ENCODE peak calls at places on chromosomes 4 and X, in six cellular contexts. K, M, P, D, R and J are unnamed samples.

GRCh38 chr4:56316011-56316650 is 71.2 kb downstream of the AASDH start:
- DNase-seq in K (no peak), M (no peak), P (no peak), D (no peak), R (no peak), J (no peak)

GRCh38 chrX:110318664-110318968 is 731 bp upstream of the AMMECR1 start:
- DNase-seq in K (peak), M (peak), P (no peak), D (no peak), R (no peak), J (no peak)

GRCh38 chr4:125322363-125322730 is 7.6 kb downstream of the FAT4 start:
- DNase-seq in K (peak), M (no peak), P (no peak), D (no peak), R (no peak), J (no peak)

GRCh38 chr4:168380290-168380689 is 61.7 kb upstream of the DDX60 start:
- DNase-seq in K (no peak), M (no peak), P (no peak), D (no peak), R (no peak), J (peak)

GRCh38 chr4:16667464-16667863 is 231.0 kb downstream of the LDB2 start:
- DNase-seq in K (no peak), M (no peak), P (no peak), D (no peak), R (no peak), J (no peak)

GRCh38 chr4:1309261-1310010 is 19.7 kb downstream of the MAEA start:
- DNase-seq in K (peak), M (no peak), P (peak), D (peak), R (peak), J (no peak)

GRCh38 chr4:57442834-57443291 is 332.7 kb upstream of the IGFBP7 start:
- DNase-seq in K (peak), M (peak), P (peak), D (no peak), R (peak), J (peak)

GRCh38 chrX:50638123-50638522 is 167.5 kb upstream of the DGKK start:
- DNase-seq in K (peak), M (no peak), P (no peak), D (no peak), R (no peak), J (no peak)

GRCh38 chr4:53088132-53088531 is 226.0 kb downstream of the RASL11B start:
- DNase-seq in K (no peak), M (no peak), P (no peak), D (no peak), R (no peak), J (no peak)

GRCh38 chr4:998096-998691 is 5.0 kb upstream of the SLC26A1 start:
- DNase-seq in K (no peak), M (no peak), P (no peak), D (no peak), R (no peak), J (no peak)

GRCh38 chr4:153064571-153064970 is 128.4 kb downstream of the FHDC1 start:
- DNase-seq in K (no peak), M (no peak), P (no peak), D (no peak), R (no peak), J (no peak)

GRCh38 chrX:155334486-155335316 is at the start of gene CLIC2:
- DNase-seq in K (peak), M (peak), P (no peak), D (no peak), R (peak), J (peak)

GRCh38 chrX:7090506-7091095 is 56.9 kb upstream of the STS start:
- DNase-seq in K (peak), M (peak), P (peak), D (no peak), R (no peak), J (no peak)

GRCh38 chrX:134671207-134671750 is 13.0 kb upstream of the PLAC1 start:
- DNase-seq in K (peak), M (no peak), P (no peak), D (no peak), R (no peak), J (peak)

GRCh38 chr4:108834787-108835384 is 72.0 kb upstream of the ETNPPL start:
- DNase-seq in K (peak), M (peak), P (peak), D (no peak), R (peak), J (peak)

GRCh38 chr4:59161249-59161648 is 2038.9 kb upstream of the ADGRL3 start:
- DNase-seq in K (no peak), M (no peak), P (no peak), D (no peak), R (no peak), J (peak)

GRCh38 chrX:1139101-1139500 is 73.3 kb downstream of the CRLF2 start:
- DNase-seq in K (no peak), M (no peak), P (no peak), D (no peak), R (no peak), J (no peak)

GRCh38 chr4:99054428-99054994 is 34.1 kb downstream of the ADH5 start:
- DNase-seq in K (no peak), M (no peak), P (no peak), D (peak), R (no peak), J (no peak)

GRCh38 chr4:123856689-123857545 is 460.3 kb downstream of the SPRY1 start:
- DNase-seq in K (peak), M (peak), P (peak), D (no peak), R (no peak), J (peak)

GRCh38 chrX:40154853-40155616 is 57.3 kb upstream of the BCOR start:
- DNase-seq in K (peak), M (peak), P (peak), D (no peak), R (peak), J (peak)

GRCh38 chrX:19839770-19840254 is 47.6 kb downstream of the SH3KBP1 start:
- DNase-seq in K (no peak), M (no peak), P (no peak), D (peak), R (no peak), J (peak)

GRCh38 chr4:7928711-7929505 is 10.8 kb downstream of the AFAP1 start:
- DNase-seq in K (no peak), M (peak), P (peak), D (no peak), R (no peak), J (no peak)

GRCh38 chrX:12421918-12422317 is 283.6 kb downstream of the FRMPD4 start:
- DNase-seq in K (peak), M (no peak), P (no peak), D (no peak), R (no peak), J (no peak)

GRCh38 chrX:53312946-53313745 is 31.8 kb upstream of the IQSEC2 start:
- DNase-seq in K (peak), M (peak), P (peak), D (peak), R (peak), J (peak)

GRCh38 chr4:36399762-36400353 is 118.4 kb downstream of the DTHD1 start:
- DNase-seq in K (peak), M (peak), P (peak), D (peak), R (no peak), J (peak)

GRCh38 chrX:16023790-16024734 is 99.3 kb upstream of the GRPR start:
- DNase-seq in K (no peak), M (peak), P (peak), D (peak), R (no peak), J (no peak)

GRCh38 chr4:185874516-185875230 is 62.7 kb upstream of the SORBS2 start:
- DNase-seq in K (peak), M (peak), P (no peak), D (no peak), R (no peak), J (no peak)

GRCh38 chr4:55553442-55553841 is 6.7 kb upstream of the CLOCK start:
- DNase-seq in K (no peak), M (no peak), P (peak), D (no peak), R (no peak), J (no peak)

GRCh38 chr4:38904090-38904666 is 36.6 kb downstream of the FAM114A1 start:
- DNase-seq in K (no peak), M (peak), P (peak), D (no peak), R (no peak), J (no peak)

GRCh38 chr4:53119685-53120084 is 246.2 kb downstream of the SCFD2 start:
- DNase-seq in K (no peak), M (no peak), P (peak), D (no peak), R (no peak), J (no peak)

GRCh38 chr4:10336471-10336870 is 120.8 kb downstream of the ZNF518B start:
- DNase-seq in K (no peak), M (no peak), P (no peak), D (no peak), R (no peak), J (no peak)

GRCh38 chr4:106893903-106894302 is 142.2 kb downstream of the DKK2 start:
- DNase-seq in K (no peak), M (no peak), P (no peak), D (no peak), R (no peak), J (no peak)

DNA sequence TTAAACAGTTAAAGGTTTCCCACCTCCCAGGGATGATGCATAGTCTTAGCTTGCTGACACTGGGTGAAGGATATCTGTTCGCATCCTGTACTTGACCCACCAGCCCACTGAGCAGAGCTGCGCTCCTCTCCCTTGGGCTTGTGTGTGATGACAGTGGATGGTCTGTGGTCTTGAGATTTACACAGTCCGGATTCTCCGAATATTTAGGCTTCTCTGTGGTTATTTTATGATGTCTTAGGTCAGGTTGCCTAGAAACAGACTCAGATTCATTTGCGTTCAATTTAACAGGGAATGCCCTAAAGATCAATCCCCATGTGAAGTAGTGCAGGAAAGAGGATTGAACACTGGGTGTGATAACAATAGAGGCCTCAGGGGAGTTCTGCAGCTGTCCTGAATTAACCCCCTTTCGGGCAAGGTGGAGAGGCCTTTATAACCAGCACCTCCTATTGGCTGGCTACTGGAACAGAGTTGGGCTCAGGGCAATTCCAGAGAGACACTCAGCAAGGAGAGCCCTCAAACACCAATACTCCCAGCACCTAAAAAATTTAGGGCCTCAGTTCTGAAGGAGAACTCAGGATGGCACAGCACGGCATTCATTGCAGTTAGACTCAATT is 653.2 kb upstream of the GALNT7 start:
- DNase-seq in K (no peak), M (no peak), P (no peak), D (no peak), R (no peak), J (no peak)
- TF ChIP-seq CTCF in K (no peak), M (no peak), P (no peak), D (no peak), R (no peak), J (no peak)

GRCh38 chrX:119693996-119694451 is 1.1 kb upstream of the SEPTIN6 start:
- DNase-seq in K (no peak), M (no peak), P (no peak), D (no peak), R (no peak), J (no peak)

GRCh38 chrX:119696251-119696890 is 3.4 kb upstream of the SEPTIN6 start:
- DNase-seq in K (no peak), M (no peak), P (no peak), D (no peak), R (no peak), J (no peak)

GRCh38 chrX:119693032-119693995 is at the start of gene SEPTIN6:
- DNase-seq in K (peak), M (peak), P (peak), D (no peak), R (peak), J (peak)

GRCh38 chrX:119695535-119696050 is 2.6 kb upstream of the SEPTIN6 start:
- DNase-seq in K (no peak), M (no peak), P (no peak), D (no peak), R (no peak), J (no peak)

DNA sequence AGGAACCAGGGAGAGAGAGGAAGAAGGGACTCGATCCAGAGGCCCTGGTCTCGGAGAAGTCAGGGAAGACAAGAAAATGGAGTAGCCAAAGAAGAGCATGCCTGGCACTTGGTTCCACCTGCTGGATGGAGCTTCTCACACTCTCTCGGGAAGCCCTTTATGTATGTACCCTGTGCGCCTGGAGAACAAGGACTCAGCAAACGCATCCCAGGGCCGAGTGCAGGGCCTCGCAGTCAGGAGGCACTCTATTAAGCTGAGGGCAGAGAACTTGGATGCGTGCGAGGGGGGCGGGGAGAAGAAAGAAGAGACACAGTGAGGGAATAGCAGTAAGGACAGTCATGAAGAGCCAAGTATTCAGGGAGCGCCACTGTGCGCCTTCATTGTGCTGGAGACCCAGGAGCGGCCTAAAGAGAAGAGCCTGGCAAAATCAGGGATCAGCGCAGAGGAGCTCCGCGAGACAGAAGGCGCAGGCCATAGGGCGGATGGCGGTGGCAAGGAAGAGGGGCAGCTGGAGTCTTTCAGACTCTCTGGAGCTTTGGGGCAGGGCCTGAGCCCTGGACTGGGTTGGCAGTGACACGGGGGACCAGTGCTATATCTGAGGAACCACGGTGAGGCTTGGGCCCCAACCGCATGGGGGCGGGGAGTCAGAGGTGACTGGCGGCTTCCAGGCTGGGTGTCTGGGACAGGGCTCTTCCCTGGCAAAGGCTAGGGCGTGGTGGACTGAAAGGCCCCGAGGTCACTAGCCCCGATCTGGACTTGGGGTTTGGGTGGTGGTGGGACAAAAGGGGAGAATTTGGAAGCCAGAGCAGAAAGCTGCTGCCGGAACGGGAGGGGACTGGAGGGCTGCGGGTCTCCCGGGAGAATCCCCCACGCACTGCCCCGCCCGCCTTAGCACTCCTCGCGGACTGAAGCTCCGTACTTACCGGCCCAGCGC is 1.9 kb upstream of the SEPTIN6 start:
- DNase-seq in K (no peak), M (peak), P (peak), D (no peak), R (no peak), J (no peak)
- TF ChIP-seq MYC in K (no peak), M (no peak), P (no peak), D (no peak), R (no peak), J (no peak)

GRCh38 chr4:94207469-94208224 is at the start of gene SMARCAD1:
- DNase-seq in K (peak), M (peak), P (peak), D (peak), R (peak), J (peak)
- TF ChIP-seq POLR2A in K (peak), M (peak), P (peak), D (peak), R (peak), J (peak)

GRCh38 chrX:82219129-82219528 is 1017.2 kb downstream of the SH3BGRL start:
- DNase-seq in K (no peak), M (no peak), P (no peak), D (no peak), R (no peak), J (peak)

DNA sequence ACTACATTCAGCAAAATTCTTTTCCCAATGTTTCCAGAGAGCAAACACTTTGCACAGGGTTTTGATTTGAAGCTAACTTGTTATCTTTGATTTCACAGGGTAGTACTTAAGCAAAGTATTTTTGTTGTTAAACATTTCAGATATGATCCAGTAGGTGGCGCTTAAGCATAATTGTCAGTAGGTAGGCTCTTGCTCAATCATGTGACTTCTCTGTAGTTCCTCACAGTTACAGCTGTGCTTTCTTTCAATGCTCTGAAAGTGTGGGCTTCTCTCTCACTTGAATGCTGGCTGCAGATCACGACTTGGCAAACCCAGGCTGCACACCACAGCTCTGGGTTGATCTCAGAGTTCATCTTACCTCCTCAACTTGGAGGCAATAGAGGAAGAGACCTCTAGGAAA is 1016.5 kb downstream of the SH3BGRL start:
- DNase-seq in K (no peak), M (peak), P (peak), D (peak), R (peak), J (peak)
- TF ChIP-seq CTCF in K (no peak), M (no peak), P (peak), D (no peak), R (no peak), J (no peak)

DNA sequence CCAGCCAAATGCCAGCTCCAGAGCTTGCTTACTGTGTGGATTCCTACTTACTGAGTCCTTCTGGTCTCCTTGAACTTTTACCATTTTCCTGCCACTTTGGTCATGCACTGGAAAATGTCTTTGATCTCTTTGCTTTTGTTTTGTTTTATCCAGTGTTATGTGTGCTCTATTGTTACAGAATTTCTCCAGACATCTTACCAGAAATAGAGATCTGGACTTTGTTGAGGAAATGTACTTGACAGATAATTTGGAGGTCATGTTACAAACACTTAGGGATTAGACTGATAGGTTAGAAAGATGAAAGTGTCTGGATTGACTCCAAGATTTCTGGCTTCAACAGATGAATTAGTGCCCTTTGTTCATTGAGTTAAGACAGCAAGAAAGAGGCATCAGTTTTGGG is 5.7 kb upstream of the ZNF330 start:
- DNase-seq in K (no peak), M (no peak), P (no peak), D (no peak), R (no peak), J (no peak)
- TF ChIP-seq MYC in K (no peak), M (no peak), P (no peak), D (no peak), R (no peak), J (no peak)